ENCODE peak calls at places on chromosomes 5 and 9, in eight cellular contexts. One of them, this sample, is unnamed.
A peak's percentile ranks its signal among the peaks of the same experiment; 100 is the strongest.

GRCh38 chr5:173920024-173920753 is 32.0 kb downstream of the CPEB4 start:
- DNase-seq in BJ: no peak
- DNase-seq in body of pancreas: peak; percentile 26
- DNase-seq in fibroblast of lung: peak; percentile 48
- DNase-seq in fibroblast of pulmonary artery: peak; percentile 31
- DNase-seq in NB4: peak; percentile 21
- DNase-seq in mammary epithelial cell: no peak
- DNase-seq in uterus: no peak
- DNase-seq in this sample: no peak

GRCh38 chr5:107542831-107543231 is 127.9 kb downstream of the EFNA5 start:
- DNase-seq in fibroblast of pulmonary artery: peak; percentile 95
- DNase-seq in fibroblast of lung: peak; percentile 73
- DNase-seq in BJ: no peak
- DNase-seq in body of pancreas: peak; percentile 90
- DNase-seq in NB4: no peak
- DNase-seq in mammary epithelial cell: peak; percentile 71
- DNase-seq in uterus: peak; percentile 69
- DNase-seq in this sample: no peak

GRCh38 chr5:103402861-103403260 is 144.3 kb downstream of the MACIR start:
- DNase-seq in fibroblast of lung: no peak
- DNase-seq in uterus: no peak
- DNase-seq in BJ: no peak
- DNase-seq in body of pancreas: peak; percentile 12
- DNase-seq in mammary epithelial cell: no peak
- DNase-seq in fibroblast of pulmonary artery: no peak
- DNase-seq in NB4: no peak
- DNase-seq in this sample: no peak

GRCh38 chr5:159156839-159157238 is 52.5 kb downstream of the RNF145 start:
- DNase-seq in uterus: no peak
- DNase-seq in body of pancreas: peak; percentile 65
- DNase-seq in mammary epithelial cell: peak; percentile 65
- DNase-seq in fibroblast of lung: peak; percentile 64
- DNase-seq in NB4: peak; percentile 71
- DNase-seq in BJ: no peak
- DNase-seq in fibroblast of pulmonary artery: peak; percentile 87
- DNase-seq in this sample: peak; percentile 44

GRCh38 chr5:53355316-53355715 is 125.1 kb upstream of the FST start:
- DNase-seq in fibroblast of pulmonary artery: no peak
- DNase-seq in mammary epithelial cell: peak; percentile 59
- DNase-seq in NB4: no peak
- DNase-seq in uterus: no peak
- DNase-seq in BJ: no peak
- DNase-seq in fibroblast of lung: peak; percentile 78
- DNase-seq in body of pancreas: no peak
- DNase-seq in this sample: no peak

GRCh38 chr9:108468364-108468763 is 387.4 kb downstream of the ACTL7B start:
- DNase-seq in fibroblast of pulmonary artery: peak; percentile 51
- DNase-seq in BJ: no peak
- DNase-seq in body of pancreas: no peak
- DNase-seq in uterus: no peak
- DNase-seq in mammary epithelial cell: peak; percentile 49
- DNase-seq in NB4: peak; percentile 53
- DNase-seq in fibroblast of lung: peak; percentile 20
- DNase-seq in this sample: no peak

GRCh38 chr5:168670881-168671575 is 91.9 kb upstream of the PANK3 start:
- DNase-seq in body of pancreas: no peak
- DNase-seq in uterus: no peak
- DNase-seq in BJ: no peak
- DNase-seq in mammary epithelial cell: no peak
- DNase-seq in NB4: no peak
- DNase-seq in fibroblast of pulmonary artery: no peak
- DNase-seq in fibroblast of lung: no peak
- DNase-seq in this sample: no peak

GRCh38 chr5:74357827-74358226 is 282.7 kb downstream of the ENC1 start:
- DNase-seq in fibroblast of pulmonary artery: no peak
- DNase-seq in body of pancreas: no peak
- DNase-seq in mammary epithelial cell: no peak
- DNase-seq in NB4: no peak
- DNase-seq in fibroblast of lung: no peak
- DNase-seq in uterus: no peak
- DNase-seq in BJ: no peak
- DNase-seq in this sample: no peak

GRCh38 chr5:175654807-175655206 is 3.1 kb upstream of the HRH2 start:
- DNase-seq in fibroblast of pulmonary artery: no peak
- DNase-seq in mammary epithelial cell: no peak
- DNase-seq in BJ: no peak
- DNase-seq in fibroblast of lung: no peak
- DNase-seq in uterus: no peak
- DNase-seq in NB4: no peak
- DNase-seq in body of pancreas: no peak
- DNase-seq in this sample: no peak

GRCh38 chr9:122203995-122204394 is 24.8 kb downstream of the LHX6 start:
- DNase-seq in NB4: no peak
- DNase-seq in BJ: no peak
- DNase-seq in body of pancreas: no peak
- DNase-seq in mammary epithelial cell: no peak
- DNase-seq in fibroblast of pulmonary artery: no peak
- DNase-seq in fibroblast of lung: no peak
- DNase-seq in uterus: no peak
- DNase-seq in this sample: no peak

GRCh38 chr5:88675159-88675757 is 207.7 kb downstream of the MEF2C start:
- DNase-seq in fibroblast of pulmonary artery: no peak
- DNase-seq in body of pancreas: no peak
- DNase-seq in NB4: no peak
- DNase-seq in mammary epithelial cell: no peak
- DNase-seq in fibroblast of lung: peak; percentile 75
- DNase-seq in uterus: no peak
- DNase-seq in BJ: no peak
- DNase-seq in this sample: no peak

GRCh38 chr5:146906803-146907202 is 28.2 kb upstream of the PPP2R2B start:
- DNase-seq in body of pancreas: no peak
- DNase-seq in mammary epithelial cell: no peak
- DNase-seq in fibroblast of lung: peak; percentile 75
- DNase-seq in fibroblast of pulmonary artery: peak; percentile 39
- DNase-seq in uterus: no peak
- DNase-seq in BJ: no peak
- DNase-seq in NB4: peak; percentile 9
- DNase-seq in this sample: no peak

GRCh38 chr9:123335227-123335985 is 20.6 kb upstream of the CRB2 start:
- DNase-seq in fibroblast of lung: peak; percentile 82
- DNase-seq in fibroblast of pulmonary artery: peak; percentile 63
- DNase-seq in uterus: no peak
- DNase-seq in mammary epithelial cell: peak; percentile 47
- DNase-seq in NB4: no peak
- DNase-seq in body of pancreas: peak; percentile 22
- DNase-seq in BJ: peak; percentile 27
- DNase-seq in this sample: no peak

GRCh38 chr5:9361835-9362234 is 184.0 kb downstream of the SEMA5A start:
- DNase-seq in uterus: peak; percentile 22
- DNase-seq in mammary epithelial cell: peak; percentile 66
- DNase-seq in BJ: no peak
- DNase-seq in NB4: peak; percentile 78
- DNase-seq in fibroblast of pulmonary artery: peak; percentile 82
- DNase-seq in fibroblast of lung: peak; percentile 39
- DNase-seq in body of pancreas: peak; percentile 75
- DNase-seq in this sample: peak; percentile 99

GRCh38 chr5:34587355-34588241 is 68.5 kb upstream of the RAI14 start:
- DNase-seq in NB4: peak; percentile 20
- DNase-seq in body of pancreas: no peak
- DNase-seq in mammary epithelial cell: peak; percentile 58
- DNase-seq in BJ: no peak
- DNase-seq in fibroblast of lung: peak; percentile 67
- DNase-seq in fibroblast of pulmonary artery: peak; percentile 74
- DNase-seq in uterus: no peak
- DNase-seq in this sample: peak; percentile 22

GRCh38 chr5:34584165-34584564 is 72.0 kb upstream of the RAI14 start:
- DNase-seq in fibroblast of lung: no peak
- DNase-seq in uterus: no peak
- DNase-seq in mammary epithelial cell: no peak
- DNase-seq in NB4: no peak
- DNase-seq in body of pancreas: no peak
- DNase-seq in fibroblast of pulmonary artery: no peak
- DNase-seq in BJ: no peak
- DNase-seq in this sample: no peak

GRCh38 chr5:34583167-34583566 is 73.0 kb upstream of the RAI14 start:
- DNase-seq in uterus: no peak
- DNase-seq in BJ: no peak
- DNase-seq in fibroblast of pulmonary artery: peak; percentile 37
- DNase-seq in body of pancreas: no peak
- DNase-seq in NB4: no peak
- DNase-seq in fibroblast of lung: no peak
- DNase-seq in mammary epithelial cell: peak; percentile 21
- DNase-seq in this sample: no peak

GRCh38 chr5:34586117-34586885 is 69.8 kb upstream of the RAI14 start:
- DNase-seq in body of pancreas: no peak
- DNase-seq in NB4: peak; percentile 28
- DNase-seq in fibroblast of lung: peak; percentile 95
- DNase-seq in BJ: no peak
- DNase-seq in mammary epithelial cell: peak; percentile 89
- DNase-seq in uterus: no peak
- DNase-seq in fibroblast of pulmonary artery: peak; percentile 97
- DNase-seq in this sample: no peak

GRCh38 chr5:34585601-34586104 is 70.5 kb upstream of the RAI14 start:
- DNase-seq in NB4: no peak
- DNase-seq in BJ: no peak
- DNase-seq in uterus: no peak
- DNase-seq in fibroblast of pulmonary artery: peak; percentile 77
- DNase-seq in fibroblast of lung: peak; percentile 79
- DNase-seq in mammary epithelial cell: peak; percentile 86
- DNase-seq in body of pancreas: peak; percentile 68
- DNase-seq in this sample: peak; percentile 24
- H3K4me3 ChIP-seq in NB4: no peak overlapping the region
- H3K4me3 ChIP-seq in BJ: no peak overlapping the region
- H3K4me3 ChIP-seq in uterus: no peak overlapping the region
- H3K4me3 ChIP-seq in fibroblast of pulmonary artery: no peak overlapping the region
- H3K4me3 ChIP-seq in fibroblast of lung: no peak overlapping the region
- H3K4me3 ChIP-seq in mammary epithelial cell: no peak overlapping the region
- H3K4me3 ChIP-seq in body of pancreas: no peak overlapping the region
- H3K4me3 ChIP-seq in this sample: no peak overlapping the region

GRCh38 chr9:132236662-132237311 is 74.9 kb downstream of the NTNG2 start:
- DNase-seq in fibroblast of pulmonary artery: no peak
- DNase-seq in fibroblast of lung: no peak
- DNase-seq in BJ: no peak
- DNase-seq in mammary epithelial cell: no peak
- DNase-seq in body of pancreas: no peak
- DNase-seq in uterus: no peak
- DNase-seq in NB4: no peak
- DNase-seq in this sample: no peak
- TF ChIP-seq CTCF in fibroblast of pulmonary artery: no peak
- TF ChIP-seq CTCF in fibroblast of lung: no peak
- TF ChIP-seq CTCF in BJ: no peak
- TF ChIP-seq CTCF in mammary epithelial cell: no peak
- TF ChIP-seq CTCF in body of pancreas: no peak
- TF ChIP-seq CTCF in uterus: no peak
- TF ChIP-seq CTCF in NB4: no peak
- TF ChIP-seq CTCF in this sample: no peak

GRCh38 chr9:2119490-2120046 is 104.4 kb downstream of the SMARCA2 start:
- DNase-seq in BJ: no peak
- DNase-seq in NB4: no peak
- DNase-seq in body of pancreas: no peak
- DNase-seq in uterus: no peak
- DNase-seq in fibroblast of lung: no peak
- DNase-seq in mammary epithelial cell: no peak
- DNase-seq in fibroblast of pulmonary artery: no peak
- DNase-seq in this sample: no peak

GRCh38 chr9:2116073-2116472 is 100.9 kb downstream of the SMARCA2 start:
- DNase-seq in BJ: no peak
- DNase-seq in NB4: peak; percentile 59
- DNase-seq in fibroblast of pulmonary artery: peak; percentile 16
- DNase-seq in fibroblast of lung: no peak
- DNase-seq in mammary epithelial cell: peak; percentile 18
- DNase-seq in uterus: no peak
- DNase-seq in body of pancreas: no peak
- DNase-seq in this sample: no peak

GRCh38 chr9:2122299-2122698 is 107.2 kb downstream of the SMARCA2 start:
- DNase-seq in mammary epithelial cell: no peak
- DNase-seq in uterus: no peak
- DNase-seq in fibroblast of lung: no peak
- DNase-seq in body of pancreas: no peak
- DNase-seq in NB4: no peak
- DNase-seq in BJ: no peak
- DNase-seq in fibroblast of pulmonary artery: no peak
- DNase-seq in this sample: no peak

GRCh38 chr9:2120926-2121689 is 106.0 kb downstream of the SMARCA2 start:
- DNase-seq in body of pancreas: no peak
- DNase-seq in fibroblast of lung: peak; percentile 54
- DNase-seq in uterus: no peak
- DNase-seq in fibroblast of pulmonary artery: peak; percentile 63
- DNase-seq in mammary epithelial cell: peak; percentile 35
- DNase-seq in NB4: no peak
- DNase-seq in BJ: no peak
- DNase-seq in this sample: no peak

GRCh38 chr9:2117527-2117926 is 102.4 kb downstream of the SMARCA2 start:
- DNase-seq in BJ: no peak
- DNase-seq in mammary epithelial cell: no peak
- DNase-seq in NB4: no peak
- DNase-seq in fibroblast of lung: no peak
- DNase-seq in body of pancreas: no peak
- DNase-seq in fibroblast of pulmonary artery: no peak
- DNase-seq in uterus: no peak
- DNase-seq in this sample: no peak
- H3K4me3 ChIP-seq in BJ: no peak overlapping the region
- H3K4me3 ChIP-seq in mammary epithelial cell: no peak overlapping the region
- H3K4me3 ChIP-seq in NB4: no peak overlapping the region
- H3K4me3 ChIP-seq in fibroblast of lung: no peak overlapping the region
- H3K4me3 ChIP-seq in body of pancreas: no peak overlapping the region
- H3K4me3 ChIP-seq in fibroblast of pulmonary artery: no peak overlapping the region
- H3K4me3 ChIP-seq in uterus: no peak overlapping the region
- H3K4me3 ChIP-seq in this sample: no peak overlapping the region

DNA sequence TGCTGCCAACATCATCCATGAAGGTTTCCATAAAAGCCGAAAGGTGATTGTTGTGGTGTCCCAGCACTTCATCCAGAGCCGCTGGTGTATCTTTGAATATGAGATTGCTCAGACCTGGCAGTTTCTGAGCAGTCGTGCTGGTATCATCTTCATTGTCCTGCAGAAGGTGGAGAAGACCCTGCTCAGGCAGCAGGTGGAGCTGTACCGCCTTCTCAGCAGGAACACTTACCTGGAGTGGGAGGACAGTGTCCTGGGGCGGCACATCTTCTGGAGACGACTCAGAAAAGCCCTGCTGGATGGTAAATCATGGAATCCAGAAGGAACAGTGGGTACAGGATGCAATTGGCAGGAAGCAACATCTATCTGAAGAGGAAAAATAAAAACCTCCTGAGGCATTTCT is 10.1 kb downstream of the TLR4 start:
- DNase-seq in BJ: no peak
- DNase-seq in body of pancreas: no peak
- DNase-seq in uterus: no peak
- DNase-seq in NB4: peak; percentile 54
- DNase-seq in fibroblast of pulmonary artery: no peak
- DNase-seq in mammary epithelial cell: no peak
- DNase-seq in fibroblast of lung: no peak
- DNase-seq in this sample: no peak
- TF ChIP-seq CTCF in BJ: peak; percentile 9
- TF ChIP-seq CTCF in body of pancreas: no peak
- TF ChIP-seq CTCF in uterus: no peak
- TF ChIP-seq CTCF in NB4: peak; percentile 21
- TF ChIP-seq CTCF in fibroblast of pulmonary artery: no peak
- TF ChIP-seq CTCF in mammary epithelial cell: no peak
- TF ChIP-seq CTCF in fibroblast of lung: no peak
- TF ChIP-seq CTCF in this sample: peak; percentile 30

This sample was measured in GM12864.